ENCODE peak calls at places on chromosome 2, in four cellular contexts. P, U, D and X are unnamed samples.

GRCh38 chr2:85215074-85216050 is 82.2 kb downstream of the TCF7L1 start:
- DNase-seq in D (peak), U (no peak), P (no peak), X (peak)

GRCh38 chr2:8524388-8524787 is 157.5 kb upstream of the ID2 start:
- DNase-seq in D (no peak), U (no peak), P (no peak), X (no peak)

GRCh38 chr2:12419803-12420202 is 296.9 kb upstream of the TRIB2 start:
- DNase-seq in D (no peak), U (no peak), P (no peak), X (no peak)

GRCh38 chr2:5720426-5720825 is 28.2 kb downstream of the SOX11 start:
- DNase-seq in D (no peak), U (no peak), P (no peak), X (no peak)

GRCh38 chr2:216845426-216845825 is 14.4 kb downstream of the TNP1 start:
- DNase-seq in D (no peak), P (no peak), U (no peak), X (no peak)

GRCh38 chr2:237564526-237565131 is 1.7 kb upstream of the PRLH start:
- DNase-seq in P (no peak), D (no peak), U (no peak), X (no peak)

GRCh38 chr2:33158482-33159003 is 211.8 kb downstream of the LTBP1 start:
- DNase-seq in U (no peak), D (peak), P (no peak), X (no peak)

GRCh38 chr2:61993422-61994024 is 88.0 kb downstream of the COMMD1 start:
- DNase-seq in D (peak), P (no peak), U (no peak), X (no peak)

GRCh38 chr2:20478961-20479360 is 32.1 kb downstream of the RHOB start:
- DNase-seq in D (no peak), P (no peak), U (no peak), X (no peak)

GRCh38 chr2:165572155-165572554 is 102.7 kb downstream of the CSRNP3 start:
- DNase-seq in P (no peak), U (no peak), D (no peak), X (no peak)

GRCh38 chr2:88016086-88016947 is at the start of gene RNU2-63P:
- DNase-seq in D (peak), U (peak), P (peak), X (peak)

GRCh38 chr2:224793961-224794360 is 77.8 kb upstream of the CCDC195 start:
- DNase-seq in P (no peak), U (no peak), D (peak), X (peak)

GRCh38 chr2:1654696-1655374 is 89.5 kb downstream of the PXDN start:
- DNase-seq in U (no peak), P (peak), D (no peak), X (no peak)

GRCh38 chr2:39338502-39338901 is 94.7 kb upstream of the CDKL4 start:
- DNase-seq in D (no peak), P (no peak), U (no peak), X (no peak)

GRCh38 chr2:30139131-30139870 is 7.5 kb upstream of the YPEL5 start:
- DNase-seq in U (no peak), P (no peak), D (no peak), X (no peak)

GRCh38 chr2:134799936-134800335 is 38.5 kb upstream of the ACMSD start:
- DNase-seq in U (no peak), P (no peak), D (no peak), X (no peak)

GRCh38 chr2:181738074-181738473 is 57.8 kb upstream of the NEUROD1 start:
- DNase-seq in P (no peak), D (peak), U (no peak), X (no peak)

GRCh38 chr2:131006561-131006960 is 86.7 kb downstream of the FAM168B start:
- DNase-seq in P (no peak), U (no peak), D (no peak), X (no peak)

GRCh38 chr2:12684471-12684936 is 32.2 kb upstream of the TRIB2 start:
- DNase-seq in U (peak), P (no peak), D (peak), X (no peak)

GRCh38 chr2:240455719-240456606 is 20.5 kb downstream of the GPC1 start:
- DNase-seq in D (no peak), U (no peak), P (peak), X (no peak)

GRCh38 chr2:11566383-11566782 is 32.5 kb downstream of the GREB1 start:
- DNase-seq in U (no peak), P (no peak), D (no peak), X (no peak)

GRCh38 chr2:202632682-202633081 is 2.1 kb upstream of the FAM117B start:
- DNase-seq in D (no peak), U (no peak), P (no peak), X (no peak)

GRCh38 chr2:168814046-168814445 is 11.6 kb downstream of the NOSTRIN start:
- DNase-seq in U (no peak), D (peak), P (no peak), X (no peak)

GRCh38 chr2:128408349-128409305 is 90.0 kb upstream of the HS6ST1 start:
- DNase-seq in D (peak), P (peak), U (peak), X (peak)

GRCh38 chr2:149313512-149313972 is 16.8 kb upstream of the LYPD6 start:
- DNase-seq in D (peak), U (no peak), P (peak), X (no peak)

GRCh38 chr2:58512878-58513277 is 271.8 kb upstream of the FANCL start:
- DNase-seq in P (no peak), U (no peak), D (no peak), X (no peak)
- TF ChIP-seq CTCF in P (no peak), U (no peak), D (no peak), X (no peak)

DNA sequence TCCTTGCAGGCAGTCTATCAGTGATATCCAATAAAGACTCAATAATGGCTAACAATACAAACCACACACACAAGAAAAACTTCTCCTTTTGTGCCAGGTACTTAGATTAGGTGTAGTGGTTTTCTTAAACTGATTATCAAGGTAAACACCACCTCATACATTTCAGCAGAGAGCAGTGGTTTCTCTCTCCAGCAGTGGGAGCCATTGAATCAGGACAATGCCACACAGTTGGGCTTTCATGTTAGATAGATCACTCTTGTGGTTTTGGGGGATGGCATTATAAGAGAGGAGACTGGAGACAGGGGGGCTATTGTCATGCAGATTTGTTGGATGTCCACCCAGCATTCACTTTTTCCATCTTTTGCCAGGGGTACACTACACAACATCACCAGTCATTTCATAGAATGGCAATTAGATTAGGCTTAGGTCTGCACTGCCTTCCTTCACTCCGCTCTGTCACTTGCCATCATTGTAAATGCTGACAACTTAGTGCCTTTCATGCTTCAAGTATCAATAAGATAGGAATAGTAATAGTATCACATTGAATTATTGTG is 13.6 kb upstream of the IRS1 start:
- DNase-seq in P (no peak), D (no peak), U (no peak), X (no peak)
- TF ChIP-seq CTCF in P (no peak), D (peak), U (no peak), X (peak)

DNA sequence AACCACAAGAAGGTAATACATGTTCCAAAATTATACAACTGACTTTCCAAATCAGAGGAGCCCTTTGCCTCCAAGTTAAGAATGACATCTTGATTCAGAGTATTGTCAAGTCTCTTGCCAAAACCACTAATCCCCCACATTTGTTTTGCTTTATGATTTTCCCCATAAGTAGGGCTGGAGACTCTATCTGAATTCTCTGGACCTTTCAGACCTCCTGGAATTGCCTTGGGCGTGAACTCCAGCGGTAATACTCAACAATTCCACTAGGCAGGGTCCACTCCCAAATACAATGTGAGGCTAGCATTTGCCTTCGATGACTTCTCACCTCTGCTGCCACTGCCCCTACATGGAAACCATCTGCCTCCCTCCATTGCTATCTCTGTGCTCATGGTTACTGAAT is 8.6 kb downstream of the COL4A4 start:
- DNase-seq in U (no peak), P (no peak), D (no peak), X (no peak)
- TF ChIP-seq CTCF in U (no peak), P (no peak), D (peak), X (no peak)

GRCh38 chr2:200051621-200051945 is 96.2 kb downstream of the MAIP1 start:
- DNase-seq in U (no peak), P (no peak), D (no peak), X (no peak)

GRCh38 chr2:200052627-200053026 is 97.2 kb downstream of the MAIP1 start:
- DNase-seq in U (no peak), D (no peak), P (no peak), X (no peak)

GRCh38 chr2:200056105-200056504 is 100.7 kb downstream of the MAIP1 start:
- DNase-seq in P (no peak), D (no peak), U (no peak), X (no peak)

GRCh38 chr2:200050921-200051620 is 95.7 kb downstream of the MAIP1 start:
- DNase-seq in D (no peak), P (no peak), U (no peak), X (no peak)

DNA sequence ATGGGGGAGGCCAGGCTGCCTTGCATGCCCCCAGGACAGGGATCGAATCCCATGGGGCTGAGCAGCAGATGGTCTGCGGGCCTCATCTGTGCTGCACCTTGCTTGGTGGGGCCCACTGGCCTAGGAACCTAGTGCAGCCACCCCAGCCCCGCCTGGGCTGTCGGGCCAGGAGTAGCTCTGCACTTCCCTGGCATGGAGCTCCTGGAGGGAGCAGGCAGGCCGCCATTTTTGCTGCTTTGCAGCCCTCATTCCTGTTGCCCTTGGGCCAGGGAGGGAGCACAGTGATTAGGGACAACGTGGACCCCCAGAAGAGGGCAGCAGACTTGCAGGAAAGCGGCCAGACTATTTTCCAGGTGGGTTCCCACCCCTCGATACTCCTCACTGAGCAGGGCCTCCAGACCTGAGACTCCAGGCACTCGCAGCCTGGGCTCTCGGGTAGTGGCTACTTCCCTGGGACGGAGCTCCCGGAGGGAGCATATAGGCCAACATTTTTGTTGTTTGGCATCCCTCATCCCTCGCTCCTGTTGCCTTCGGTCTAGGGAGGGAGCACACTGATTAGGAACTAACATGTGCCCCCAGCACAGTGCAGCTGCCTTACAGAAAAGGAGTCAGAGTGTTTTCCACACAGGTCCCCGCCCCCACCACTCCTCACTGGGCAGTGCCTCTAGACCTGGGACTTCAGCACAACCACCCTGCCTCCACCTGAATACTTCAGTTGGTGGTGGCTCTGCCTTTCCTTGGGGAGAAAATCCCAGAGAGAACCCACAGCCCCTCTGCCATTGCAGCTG is 99.5 kb downstream of the MAIP1 start:
- DNase-seq in U (no peak), D (no peak), P (no peak), X (no peak)
- TF ChIP-seq CTCF in U (no peak), D (peak), P (no peak), X (no peak)

GRCh38 chr2:235779444-235779896 is 285.6 kb downstream of the AGAP1 start:
- DNase-seq in P (peak), D (peak), U (peak), X (peak)
- TF ChIP-seq CTCF in P (peak), D (peak), U (peak), X (peak)

DNA sequence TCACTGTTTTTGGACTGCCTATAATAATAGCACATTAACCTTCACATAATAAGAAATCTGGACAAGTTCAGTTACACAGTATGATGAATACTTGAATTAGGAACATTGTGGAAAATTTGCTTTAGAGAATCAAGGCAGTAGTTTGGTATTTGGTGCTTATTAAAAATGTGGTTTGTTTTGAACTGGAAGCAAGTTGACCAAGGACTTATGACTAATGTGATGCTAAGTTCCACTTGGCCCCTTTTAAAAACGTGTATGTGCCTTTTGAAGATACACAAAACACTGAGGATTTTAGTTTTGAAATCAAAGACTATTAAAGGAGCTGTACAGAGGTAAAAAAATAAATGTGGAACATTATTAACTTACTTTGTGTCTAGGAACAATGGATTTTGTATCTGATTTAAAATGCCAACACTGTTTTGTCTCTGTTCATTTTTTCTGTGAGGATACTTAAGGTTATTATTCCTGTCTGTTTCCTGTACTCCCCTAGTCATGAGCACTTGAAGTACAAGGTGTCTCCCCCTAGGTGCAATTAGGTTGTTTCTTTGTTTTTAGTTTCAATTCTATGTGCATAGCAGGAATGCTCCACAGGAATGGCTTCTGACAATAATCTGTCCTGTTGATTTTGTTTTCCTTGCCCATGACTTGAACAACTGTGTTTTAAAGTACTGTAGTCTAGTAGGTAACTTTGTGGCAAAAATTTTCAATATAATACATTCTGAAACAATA is 49.6 kb upstream of the PTH2R start:
- DNase-seq in U (no peak), D (no peak), P (no peak), X (no peak)
- TF ChIP-seq CTCF in U (no peak), D (peak), P (no peak), X (no peak)

GRCh38 chr2:38233231-38233983 is 143.7 kb downstream of the ATL2 start:
- DNase-seq in P (no peak), D (peak), U (no peak), X (peak)
- TF ChIP-seq CTCF in P (no peak), D (no peak), U (no peak), X (peak)

DNA sequence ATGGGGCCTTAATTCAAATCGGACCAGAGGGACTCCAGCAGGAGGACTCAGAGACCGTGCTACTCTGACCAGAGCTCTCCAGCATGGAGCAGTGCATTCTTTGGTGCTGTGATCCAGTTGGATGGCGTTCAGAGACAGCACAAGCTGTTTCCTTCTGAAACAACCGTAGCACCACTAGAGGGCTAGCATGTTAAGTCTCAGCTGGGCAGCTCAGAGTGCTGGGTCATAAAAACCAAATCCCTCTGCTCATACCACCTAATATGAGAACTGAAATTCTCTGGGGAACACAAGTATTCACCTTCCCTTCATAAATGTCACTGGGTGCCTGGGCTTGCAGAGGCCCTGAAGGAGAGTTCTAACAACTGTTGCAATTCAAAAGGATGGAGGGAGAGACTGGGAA is 97.7 kb upstream of the TFCP2L1 start:
- DNase-seq in U (no peak), D (no peak), P (no peak), X (no peak)
- TF ChIP-seq CTCF in U (no peak), D (peak), P (no peak), X (no peak)

DNA sequence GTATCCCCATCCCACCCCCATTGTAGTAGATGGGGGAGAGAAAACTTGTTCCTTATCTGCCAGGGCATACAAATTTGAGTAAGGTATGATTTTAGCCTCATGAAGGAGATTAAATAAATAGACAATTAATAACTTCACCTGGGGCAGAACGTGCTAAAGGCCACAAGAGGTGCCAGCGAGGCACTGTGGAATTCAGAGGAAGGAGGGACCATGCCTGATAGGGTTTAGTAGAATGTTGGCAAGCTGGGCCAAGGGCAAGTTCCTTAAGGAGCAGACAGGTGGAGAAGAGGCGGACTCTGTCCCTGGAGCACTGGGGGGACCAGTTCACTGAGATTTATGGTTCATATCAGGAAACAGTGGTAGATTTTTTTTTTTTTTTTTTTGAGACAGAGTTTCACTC is 22.5 kb downstream of the STAMBP start:
- DNase-seq in U (no peak), P (peak), D (no peak), X (no peak)
- TF ChIP-seq CTCF in U (no peak), P (no peak), D (peak), X (no peak)

GRCh38 chr2:144099746-144100438 is 420.0 kb downstream of the ZEB2 start:
- DNase-seq in D (peak), U (no peak), P (no peak), X (no peak)
- TF ChIP-seq CTCF in D (peak), U (no peak), P (no peak), X (no peak)